ENCODE peak calls at places on chromosome 6, in eight cellular contexts. U is kidney glomerular epithelial cell; N is activated naive CD4-positive, alpha-beta T cell; I is activated T-helper 1 cell treated with Interleukin-2 at 50 U/mL for 16 hours; Y is mucosa of gallbladder; G is pancreas; R is PC-3; X is D341Med. F is an unnamed sample.

GRCh38 chr6:113859349-113860164 is 2.4 kb downstream of the MARCKS start:
- DNase-seq in G (peak; percentile 13), R (peak; percentile 32), Y (peak; percentile 27), U (no peak), X (peak; percentile 54), N (no peak), I (no peak), F (peak; percentile 74)

GRCh38 chr6:139159016-139159415 is 24.1 kb downstream of the HECA start:
- DNase-seq in G (no peak), X (no peak), N (no peak), I (no peak), Y (no peak), U (no peak), R (no peak), F (no peak)

GRCh38 chr6:29627762-29628418 is 5.1 kb downstream of the GABBR1 start:
- DNase-seq in U (peak; percentile 58), G (peak; percentile 56), N (peak; percentile 33), R (peak; percentile 13), I (peak; percentile 39), X (peak; percentile 70), Y (peak; percentile 56), F (peak; percentile 94)

GRCh38 chr6:121093928-121094327 is 240.4 kb downstream of the TBC1D32 start:
- DNase-seq in X (no peak), Y (no peak), U (peak; percentile 26), N (no peak), I (no peak), G (no peak), R (no peak), F (no peak)

GRCh38 chr6:170344631-170345576 is 38.3 kb downstream of the FAM120B start:
- DNase-seq in N (no peak), U (peak; percentile 22), R (peak; percentile 39), Y (peak; percentile 75), G (no peak), I (no peak), X (no peak), F (no peak)

GRCh38 chr6:118586741-118587485 is 38.8 kb downstream of the PLN start:
- DNase-seq in Y (no peak), U (no peak), X (no peak), I (no peak), N (no peak), G (no peak), R (no peak), F (no peak)

GRCh38 chr6:23656257-23656731 is 469.7 kb upstream of the NRSN1 start:
- DNase-seq in U (no peak), X (no peak), I (no peak), G (no peak), Y (no peak), R (no peak), N (no peak), F (no peak)

GRCh38 chr6:33431880-33432541 is 12.1 kb downstream of the SYNGAP1 start:
- DNase-seq in Y (no peak), I (no peak), X (peak; percentile 15), R (no peak), U (no peak), G (no peak), N (no peak), F (no peak)

GRCh38 chr6:28980797-28981390 is 24.2 kb downstream of the ZNF311 start:
- DNase-seq in N (peak; percentile 6), Y (peak; percentile 49), U (peak; percentile 78), R (peak; percentile 90), I (no peak), X (peak; percentile 76), G (peak; percentile 45), F (no peak)

GRCh38 chr6:54722328-54722727 is 124.2 kb upstream of the FAM83B start:
- DNase-seq in I (no peak), Y (no peak), R (no peak), G (no peak), U (no peak), N (no peak), X (no peak), F (no peak)

GRCh38 chr6:81465859-81466258 is 286.6 kb downstream of the TENT5A start:
- DNase-seq in R (peak; percentile 49), Y (no peak), G (no peak), U (peak; percentile 6), N (no peak), X (no peak), I (no peak), F (no peak)

GRCh38 chr6:29516108-29516507 is 28.4 kb upstream of the MAS1L start:
- DNase-seq in U (no peak), R (peak; percentile 84), I (no peak), X (no peak), N (no peak), Y (no peak), G (no peak), F (no peak)